ENCODE peak calls at places on chromosome 7, in five cellular contexts. U, A, S, O and R are unnamed samples.

GRCh38 chr7:108525327-108525984 is 479 bp downstream of the PNPLA8 start:
- DNase-seq in U (no peak), A (peak), S (no peak), O (peak), R (no peak)

GRCh38 chr7:149771199-149771636 is 2.2 kb downstream of the ZNF467 start:
- DNase-seq in U (no peak), A (no peak), S (no peak), O (no peak), R (no peak)

GRCh38 chr7:111363099-111363498 is 199.2 kb downstream of the IMMP2L start:
- DNase-seq in U (no peak), A (no peak), S (no peak), O (peak), R (no peak)

GRCh38 chr7:30238721-30239441 is 45.5 kb upstream of the ZNRF2 start:
- DNase-seq in U (no peak), A (peak), S (no peak), O (peak), R (no peak)

GRCh38 chr7:95491634-95492314 is 6.0 kb downstream of the ASB4 start:
- DNase-seq in U (peak), A (no peak), S (no peak), O (no peak), R (no peak)

GRCh38 chr7:16989883-16990413 is 108.2 kb upstream of the AGR3 start:
- DNase-seq in U (no peak), A (peak), S (no peak), O (peak), R (no peak)

GRCh38 chr7:154620307-154620706 is 382.6 kb downstream of the PAXIP1 start:
- DNase-seq in U (no peak), A (no peak), S (no peak), O (no peak), R (no peak)

GRCh38 chr7:82247814-82248433 is 195.7 kb downstream of the CACNA2D1 start:
- DNase-seq in U (no peak), A (peak), S (no peak), O (peak), R (no peak)

GRCh38 chr7:129993275-129993674 is 40.5 kb upstream of the UBE2H start:
- DNase-seq in U (no peak), A (no peak), S (no peak), O (no peak), R (no peak)

GRCh38 chr7:54629771-54630170 is 87.6 kb downstream of the VSTM2A start:
- DNase-seq in U (no peak), A (no peak), S (no peak), O (no peak), R (no peak)

GRCh38 chr7:92784935-92785334 is 51.4 kb downstream of the CDK6 start:
- DNase-seq in U (no peak), A (no peak), S (no peak), O (no peak), R (no peak)

GRCh38 chr7:31664890-31665289 is 22.1 kb upstream of the PPP1R17 start:
- DNase-seq in U (no peak), A (no peak), S (no peak), O (no peak), R (no peak)

GRCh38 chr7:5620459-5620881 is 161.0 kb downstream of the RNF216 start:
- DNase-seq in U (peak), A (peak), S (no peak), O (no peak), R (no peak)

GRCh38 chr7:36999851-37000480 is 275.7 kb upstream of the AOAH start:
- DNase-seq in U (no peak), A (peak), S (no peak), O (peak), R (no peak)

GRCh38 chr7:39745320-39745719 is 121.9 kb downstream of the RALA start:
- DNase-seq in U (no peak), A (no peak), S (no peak), O (no peak), R (no peak)

GRCh38 chr7:104137971-104138370 is 69.8 kb downstream of the ORC5 start:
- DNase-seq in U (peak), A (no peak), S (no peak), O (peak), R (no peak)

GRCh38 chr7:15015545-15016314 is 113.2 kb upstream of the DGKB start:
- DNase-seq in U (peak), A (peak), S (no peak), O (peak), R (peak)

GRCh38 chr7:94510582-94511456 is 1.2 kb downstream of the CASD1 start:
- DNase-seq in U (peak), A (peak), S (peak), O (peak), R (no peak)

GRCh38 chr7:137130751-137131158 is 212.8 kb downstream of the PTN start:
- DNase-seq in U (no peak), A (no peak), S (no peak), O (peak), R (no peak)

GRCh38 chr7:134084488-134085144 is 42.5 kb upstream of the LRGUK start:
- DNase-seq in U (no peak), A (no peak), S (no peak), O (no peak), R (no peak)

GRCh38 chr7:128710391-128710930 is 28.7 kb upstream of the CALU start:
- DNase-seq in U (no peak), A (no peak), S (no peak), O (peak), R (no peak)

GRCh38 chr7:118184392-118184899 is 482 bp downstream of the LSM8 start:
- DNase-seq in U (no peak), A (no peak), S (no peak), O (peak), R (peak)

GRCh38 chr7:152145853-152146466 is 120.5 kb downstream of the GALNT11 start:
- DNase-seq in U (peak), A (peak), S (peak), O (peak), R (no peak)

GRCh38 chr7:92517626-92518025 is 10.7 kb downstream of the PEX1 start:
- DNase-seq in U (no peak), A (no peak), S (no peak), O (peak), R (no peak)

GRCh38 chr7:139777304-139777890 is 401 bp downstream of the HIPK2 start:
- DNase-seq in U (no peak), A (peak), S (peak), O (no peak), R (no peak)

GRCh38 chr7:37832194-37832593 is 16.2 kb upstream of the NME8 start:
- DNase-seq in U (no peak), A (peak), S (no peak), O (peak), R (no peak)

GRCh38 chr7:86252406-86252805 is 391.3 kb upstream of the GRM3 start:
- DNase-seq in U (no peak), A (no peak), S (no peak), O (no peak), R (no peak)

GRCh38 chr7:129862672-129863071 is 90.1 kb downstream of the UBE2H start:
- DNase-seq in U (no peak), A (no peak), S (no peak), O (no peak), R (no peak)

GRCh38 chr7:157576415-157576814 is 239.6 kb downstream of the DNAJB6 start:
- DNase-seq in U (peak), A (no peak), S (peak), O (no peak), R (no peak)

GRCh38 chr7:140036224-140036651 is 26.5 kb downstream of the PARP12 start:
- DNase-seq in U (no peak), A (no peak), S (no peak), O (no peak), R (no peak)

GRCh38 chr7:37957236-37957970 is 37.0 kb downstream of the EPDR1 start:
- DNase-seq in U (peak), A (no peak), S (no peak), O (no peak), R (no peak)

GRCh38 chr7:155303039-155303593 is 5.4 kb downstream of the INSIG1 start:
- DNase-seq in U (no peak), A (no peak), S (no peak), O (no peak), R (no peak)

GRCh38 chr7:130937016-130937415 is 203.0 kb upstream of the KLF14 start:
- DNase-seq in U (no peak), A (no peak), S (no peak), O (no peak), R (no peak)

GRCh38 chr7:72493850-72494661 is 81.9 kb upstream of the CALN1 start:
- DNase-seq in U (peak), A (peak), S (peak), O (peak), R (peak)

GRCh38 chr7:98563183-98563495 is 53.9 kb upstream of the NPTX2 start:
- DNase-seq in U (no peak), A (no peak), S (no peak), O (no peak), R (no peak)

GRCh38 chr7:30934732-30935568 is 23.3 kb downstream of the AQP1 start:
- DNase-seq in U (no peak), A (no peak), S (no peak), O (no peak), R (no peak)

GRCh38 chr7:106111671-106112117 is 418 bp downstream of the SYPL1 start:
- DNase-seq in U (peak), A (peak), S (no peak), O (peak), R (no peak)